ENCODE peak calls at places on chromosomes 3 and 15, in four cellular contexts. F is heart right ventricle, Z is pancreas, S is neural progenitor cell. V is an unnamed sample.

GRCh38 chr3:52524752-52525661 is 8.7 kb downstream of the NT5DC2 start:
- DNase-seq in S (no peak), Z (no peak), F (peak; percentile 82), V (no peak)

GRCh38 chr15:65653781-65654521 is 32.2 kb downstream of the SLC24A1 start:
- DNase-seq in Z (no peak), S (no peak), F (no peak), V (no peak)

GRCh38 chr3:14472471-14473351 is 67.4 kb downstream of the GRIP2 start:
- DNase-seq in S (no peak), Z (no peak), F (no peak), V (no peak)

GRCh38 chr3:126416943-126417342 is 22.2 kb downstream of the CFAP100 start:
- DNase-seq in F (no peak), S (no peak), Z (peak; percentile 76), V (no peak)

GRCh38 chr15:47792231-47792630 is 74.9 kb downstream of the SEMA6D start:
- DNase-seq in Z (no peak), S (no peak), F (no peak), V (no peak)

GRCh38 chr15:58484794-58485600 is 53.2 kb downstream of the LIPC start:
- DNase-seq in S (no peak), Z (no peak), F (no peak), V (no peak)

GRCh38 chr15:68252925-68253534 is 23.5 kb upstream of the CLN6 start:
- DNase-seq in S (peak; percentile 82), Z (no peak), F (peak; percentile 48), V (peak; percentile 44)

GRCh38 chr3:59522550-59522949 is 472.7 kb upstream of the CFAP20DC start:
- DNase-seq in F (no peak), S (no peak), Z (no peak), V (no peak)

GRCh38 chr3:139292192-139292591 is 51.6 kb upstream of the MRPS22 start:
- DNase-seq in S (no peak), F (no peak), Z (no peak), V (no peak)

GRCh38 chr15:98532063-98532462 is 116.3 kb upstream of the IGF1R start:
- DNase-seq in S (no peak), Z (no peak), F (no peak), V (no peak)

GRCh38 chr3:184227481-184227935 is 1.9 kb upstream of the VWA5B2 start:
- DNase-seq in S (peak; percentile 62), Z (no peak), F (no peak), V (no peak)

GRCh38 chr3:175484666-175485065 is 625.5 kb downstream of the NAALADL2 start:
- DNase-seq in Z (no peak), F (no peak), S (no peak), V (no peak)

GRCh38 chr3:79257811-79258210 is 510.0 kb downstream of the ROBO1 start:
- DNase-seq in F (no peak), S (no peak), Z (no peak), V (no peak)

GRCh38 chr3:69683076-69683806 is 56.0 kb upstream of the MITF start:
- DNase-seq in Z (no peak), S (peak; percentile 28), F (no peak), V (no peak)

GRCh38 chr15:40873625-40874561 is at the start of gene RHOV:
- DNase-seq in F (no peak), S (peak; percentile 86), Z (peak; percentile 92), V (no peak)

GRCh38 chr3:182596673-182597410 is 196.5 kb upstream of the ATP11B start:
- DNase-seq in F (no peak), Z (no peak), S (no peak), V (no peak)

GRCh38 chr15:58870451-58870850 is 63.0 kb downstream of the SLTM start:
- DNase-seq in Z (no peak), F (no peak), S (no peak), V (no peak)

GRCh38 chr3:46112296-46112695 is 85.0 kb upstream of the XCR1 start:
- DNase-seq in Z (no peak), F (no peak), S (no peak), V (no peak)

GRCh38 chr3:55481067-55481917 is 5.8 kb downstream of the WNT5A start:
- DNase-seq in F (no peak), Z (no peak), S (peak; percentile 63), V (no peak)

GRCh38 chr3:10387881-10388621 is 67.1 kb upstream of the SEC13 start:
- DNase-seq in S (no peak), F (no peak), Z (no peak), V (no peak)

GRCh38 chr3:149812165-149812605 is 830 bp upstream of the RNF13 start:
- DNase-seq in Z (no peak), F (no peak), S (peak; percentile 41), V (no peak)
- H3K27ac ChIP-seq in Z (peak overlapping the region; percentile 99), F (peak overlapping the region; percentile 99), S (no peak overlapping the region), V (peak overlapping the region; percentile 98)

DNA sequence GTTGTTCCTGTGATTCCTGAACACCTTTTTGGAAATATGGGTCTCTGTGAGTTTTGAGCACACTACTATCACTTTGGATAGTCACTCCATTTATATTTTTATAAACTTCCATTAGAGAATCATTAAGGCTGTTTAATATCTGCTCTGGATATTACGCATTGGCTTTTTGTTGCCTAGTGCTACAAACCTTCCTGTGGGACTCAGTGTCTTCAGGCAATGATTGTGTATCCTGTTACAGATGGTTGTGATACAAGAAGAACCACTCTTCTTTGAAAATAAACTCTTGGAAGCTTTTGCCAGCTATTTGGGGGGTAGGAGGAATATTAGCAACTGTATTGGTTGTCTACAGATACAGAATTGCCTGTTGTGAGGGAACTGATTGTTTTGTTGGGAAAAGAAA is 15.6 kb downstream of the GCSAM start:
- DNase-seq in S (no peak), F (no peak), Z (no peak), V (no peak)
- H3K4me1 ChIP-seq in S (peaks cover 40% of the 10 kb centered on the region), F (peaks cover 9% of the 10 kb centered on the region), Z (peaks cover 12% of the 10 kb centered on the region), V (no peaks in the 10 kb centered on the region)

DNA sequence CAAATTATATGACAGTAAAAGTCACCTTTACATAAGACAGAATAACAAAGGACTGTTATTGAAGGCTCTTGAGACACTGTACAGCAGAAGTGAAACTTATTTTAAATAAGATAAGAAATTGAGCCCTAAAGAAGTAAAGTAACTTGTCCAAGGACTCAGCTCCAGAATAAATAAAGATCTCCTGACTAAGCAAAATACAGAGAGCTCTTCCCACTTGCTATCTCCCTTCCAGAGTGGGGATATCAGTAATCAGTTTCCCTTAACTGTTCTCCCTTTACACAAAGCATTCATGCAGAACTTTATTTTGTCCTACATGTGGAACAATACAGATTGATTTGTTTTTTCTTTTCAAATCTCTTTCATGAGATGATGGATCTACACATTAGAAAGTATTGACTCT is 129.5 kb upstream of the BHLHE40 start:
- DNase-seq in Z (no peak), F (no peak), S (no peak), V (no peak)
- H3K4me3 ChIP-seq in Z (no peak overlapping the region), F (no peak overlapping the region), S (no peak overlapping the region), V (no peak overlapping the region)

GRCh38 chr3:42513521-42513920 is 11.1 kb downstream of the VIPR1 start:
- DNase-seq in F (no peak), S (no peak), Z (no peak), V (no peak)

GRCh38 chr3:42513121-42513520 is 10.7 kb downstream of the VIPR1 start:
- DNase-seq in Z (no peak), S (no peak), F (no peak), V (no peak)

GRCh38 chr3:42510325-42510724 is 7.9 kb downstream of the VIPR1 start:
- DNase-seq in S (no peak), F (no peak), Z (no peak), V (no peak)

GRCh38 chr3:42509111-42509510 is 6.7 kb downstream of the VIPR1 start:
- DNase-seq in Z (no peak), F (no peak), S (no peak), V (peak; percentile 6)

GRCh38 chr3:42511196-42511595 is 8.8 kb downstream of the VIPR1 start:
- DNase-seq in S (no peak), F (no peak), Z (no peak), V (peak; percentile 81)
- H3K27ac ChIP-seq in S (no peak overlapping the region), F (no peak overlapping the region), Z (no peak overlapping the region), V (peak overlapping the region; percentile 92)

GRCh38 chr15:31344824-31345605 is 18.4 kb downstream of the KLF13 start:
- DNase-seq in F (peak; percentile 69), S (no peak), Z (peak; percentile 20), V (no peak)

GRCh38 chr15:31344266-31344665 is 17.6 kb downstream of the KLF13 start:
- DNase-seq in S (no peak), F (no peak), Z (no peak), V (no peak)

GRCh38 chr15:31342781-31343626 is 16.4 kb downstream of the KLF13 start:
- DNase-seq in F (no peak), S (peak; percentile 25), Z (no peak), V (no peak)

GRCh38 chr15:31342381-31342780 is 15.7 kb downstream of the KLF13 start:
- DNase-seq in F (no peak), S (no peak), Z (no peak), V (no peak)

DNA sequence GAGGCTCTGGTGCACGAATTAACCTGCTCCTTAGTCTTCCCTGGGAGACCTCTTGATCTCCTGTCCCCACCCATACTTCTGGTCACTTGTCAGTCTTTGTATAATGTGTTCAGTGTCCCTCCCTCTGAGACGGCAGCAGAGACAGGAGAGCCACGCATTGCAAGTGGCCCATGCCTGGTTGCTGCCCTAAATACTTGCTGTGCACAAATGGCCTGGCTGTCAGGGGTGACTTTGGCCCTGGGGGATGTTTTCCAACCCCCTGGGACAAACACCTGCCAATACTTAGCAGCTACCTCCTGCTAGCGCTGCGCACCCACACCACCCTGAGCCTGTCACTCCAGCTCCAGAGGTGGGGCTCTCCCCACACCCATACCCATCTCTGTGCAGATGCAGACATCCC is 17.2 kb downstream of the KLF13 start:
- DNase-seq in S (no peak), Z (no peak), F (no peak), V (no peak)
- H3K4me1 ChIP-seq in S (no peaks in the 10 kb centered on the region), Z (peaks cover 34% of the 10 kb centered on the region), F (peaks cover 100% of the 10 kb centered on the region), V (peaks cover 82% of the 10 kb centered on the region)

GRCh38 chr15:90762109-90762508 is 45.0 kb downstream of the BLM start:
- DNase-seq in S (no peak), F (peak; percentile 43), Z (peak; percentile 41), V (peak; percentile 87)
- H3K4me3 ChIP-seq in S (no peak overlapping the region), F (no peak overlapping the region), Z (no peak overlapping the region), V (no peak overlapping the region)

DNA sequence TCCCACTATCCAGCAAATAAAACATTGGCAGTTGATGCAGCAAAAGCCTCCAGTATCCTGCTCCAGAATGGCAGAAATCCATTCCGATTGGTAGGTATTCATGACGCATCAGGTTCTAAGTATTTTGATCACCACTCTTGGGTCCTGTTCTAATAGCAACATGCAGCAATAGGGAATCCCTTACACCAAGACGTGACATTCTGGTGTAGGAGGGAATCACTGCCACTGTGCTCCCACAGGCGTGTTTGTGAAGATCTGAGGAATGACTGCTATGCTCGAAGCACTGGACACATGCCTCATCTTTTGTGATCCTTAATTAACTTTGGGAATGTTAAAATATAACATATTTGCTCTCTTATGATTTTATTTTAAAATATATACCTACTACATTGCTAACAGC is 552.9 kb downstream of the MECOM start:
- DNase-seq in S (no peak), F (no peak), Z (no peak), V (no peak)
- H3K27ac ChIP-seq in S (no peak overlapping the region), F (no peak overlapping the region), Z (no peak overlapping the region), V (no peak overlapping the region)

DNA sequence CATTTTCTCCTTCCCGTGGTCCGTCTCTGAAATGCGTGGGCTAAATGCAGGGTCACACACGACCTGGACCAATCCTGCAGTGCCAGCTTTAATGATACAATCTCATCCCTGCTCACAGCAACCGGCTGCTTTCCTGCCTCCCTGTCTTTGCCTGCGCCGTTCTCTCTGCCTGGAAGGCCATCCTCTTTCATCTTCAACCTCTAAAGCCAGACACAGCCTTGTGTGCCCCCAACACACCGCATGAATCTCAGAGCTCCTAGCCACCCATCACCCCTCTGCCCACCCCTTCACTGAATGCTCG is 14.7 kb downstream of the H1-8 start:
- DNase-seq in F (no peak), Z (no peak), S (no peak), V (no peak)
- H3K4me1 ChIP-seq in F (peaks cover 96% of the 10 kb centered on the region), Z (no peaks in the 10 kb centered on the region), S (peaks cover 51% of the 10 kb centered on the region), V (peaks cover 98% of the 10 kb centered on the region)

V was measured in tibial artery.